ENCODE peak calls at places on chromosomes 3 and 15, in eight cellular contexts. D, R, X, B, I, Y, U and Q are unnamed samples.

GRCh38 chr3:30006111-30006510 is 600.3 kb upstream of the TGFBR2 start:
- DNase-seq in X (no peak), Y (no peak), D (no peak), R (no peak), U (no peak), B (no peak), I (no peak), Q (no peak)

GRCh38 chr3:148629006-148629405 is 68.7 kb upstream of the AGTR1 start:
- DNase-seq in Y (no peak), R (no peak), X (no peak), B (no peak), U (no peak), D (no peak), I (no peak), Q (no peak)

GRCh38 chr15:85457392-85457968 is 77.1 kb downstream of the AKAP13 start:
- DNase-seq in R (no peak), U (no peak), D (no peak), B (no peak), X (peak), I (peak), Y (no peak), Q (no peak)

GRCh38 chr3:116423945-116424344 is 21.3 kb downstream of the LSAMP start:
- DNase-seq in U (no peak), I (no peak), D (no peak), X (no peak), R (no peak), B (no peak), Y (no peak), Q (peak)

GRCh38 chr3:175977968-175978752 is 1119.0 kb downstream of the NAALADL2 start:
- DNase-seq in D (no peak), X (no peak), Y (no peak), B (no peak), R (no peak), I (no peak), U (no peak), Q (no peak)

GRCh38 chr3:58404396-58404795 is 29.2 kb downstream of the PDHB start:
- DNase-seq in Y (no peak), D (no peak), X (peak), I (no peak), R (no peak), B (no peak), U (no peak), Q (no peak)

GRCh38 chr3:179688847-179689246 is 36.0 kb downstream of the USP13 start:
- DNase-seq in D (no peak), Y (no peak), U (peak), R (no peak), X (peak), B (no peak), I (no peak), Q (no peak)

GRCh38 chr15:62565620-62566019 is 400.5 kb upstream of the C2CD4B start:
- DNase-seq in D (no peak), I (no peak), R (no peak), Y (no peak), B (no peak), U (no peak), X (no peak), Q (no peak)

GRCh38 chr3:10116138-10116460 is 624 bp downstream of the BRK1 start:
- DNase-seq in I (no peak), B (no peak), Y (no peak), U (no peak), X (peak), R (no peak), D (no peak), Q (no peak)

GRCh38 chr3:151169700-151170224 is 33.3 kb downstream of the GPR171 start:
- DNase-seq in I (peak), D (peak), U (no peak), Y (no peak), X (no peak), B (no peak), R (no peak), Q (no peak)

GRCh38 chr3:24853685-24854341 is 359.2 kb upstream of the THRB start:
- DNase-seq in D (no peak), B (no peak), R (peak), Y (peak), X (no peak), U (no peak), I (no peak), Q (no peak)

GRCh38 chr3:132210476-132211346 is 106.5 kb upstream of the ACP3 start:
- DNase-seq in R (peak), D (peak), I (no peak), X (no peak), B (no peak), Y (peak), U (peak), Q (peak)

GRCh38 chr3:54731697-54732445 is 196.0 kb downstream of the LRTM1 start:
- DNase-seq in U (no peak), R (no peak), I (no peak), D (no peak), Y (no peak), X (no peak), B (no peak), Q (no peak)